ENCODE peak calls at places on chromosomes 2 and 18, in five cellular contexts. J is SJSA1, N is stomach, C is sciatic nerve, D is transverse colon. Q is an unnamed sample.

GRCh38 chr18:58638446-58638845 is 9.6 kb upstream of the ALPK2 start:
- DNase-seq in D (no peak), J (no peak), N (no peak), C (no peak), Q (no peak)

GRCh38 chr2:222946700-222947278 is 86.0 kb downstream of the ACSL3 start:
- DNase-seq in C (no peak), N (no peak), D (no peak), J (peak), Q (no peak)

GRCh38 chr2:150528861-150529801 is 41.7 kb upstream of the RND3 start:
- DNase-seq in J (peak), C (no peak), N (no peak), D (no peak), Q (no peak)

GRCh38 chr18:63881851-63882250 is 5.7 kb upstream of the SERPINB2 start:
- DNase-seq in J (peak), D (no peak), N (no peak), C (no peak), Q (no peak)

GRCh38 chr2:158251356-158251755 is 149.7 kb downstream of the UPP2 start:
- DNase-seq in D (no peak), C (no peak), J (no peak), N (no peak), Q (no peak)

GRCh38 chr2:99900589-99900988 is 241.8 kb downstream of the AFF3 start:
- DNase-seq in D (no peak), C (no peak), J (no peak), N (no peak), Q (no peak)

GRCh38 chr2:67917332-67918054 is 145.3 kb downstream of the C1D start:
- DNase-seq in N (no peak), J (peak), C (no peak), D (no peak), Q (peak)

GRCh38 chr18:36075862-36076587 is 8.7 kb upstream of the RPRD1A start:
- DNase-seq in C (no peak), J (peak), N (no peak), D (no peak), Q (no peak)

GRCh38 chr2:10166489-10167295 is 44.2 kb downstream of the RRM2 start:
- DNase-seq in J (no peak), D (no peak), C (no peak), N (no peak), Q (no peak)

GRCh38 chr18:40235881-40236280 is 1719.2 kb upstream of the PIK3C3 start:
- DNase-seq in C (no peak), J (no peak), D (no peak), N (no peak), Q (no peak)

GRCh38 chr2:240998706-240999000 is 235 bp downstream of the SNED1 start:
- DNase-seq in D (no peak), C (no peak), J (no peak), N (no peak), Q (no peak)

GRCh38 chr2:232698552-232699091 is 1.5 kb downstream of the GIGYF2 start:
- DNase-seq in N (no peak), C (no peak), J (no peak), D (no peak), Q (no peak)

GRCh38 chr2:226892729-226893128 is 56.9 kb downstream of the RHBDD1 start:
- DNase-seq in D (no peak), C (no peak), J (no peak), N (no peak), Q (no peak)

GRCh38 chr2:147135401-147135800 is 709.4 kb upstream of the ACVR2A start:
- DNase-seq in D (no peak), C (no peak), N (no peak), J (no peak), Q (no peak)

GRCh38 chr2:45278345-45279078 is 269.3 kb upstream of the SIX2 start:
- DNase-seq in C (no peak), N (no peak), J (no peak), D (no peak), Q (no peak)

GRCh38 chr18:23114171-23114881 is 21.0 kb upstream of the CABLES1 start:
- DNase-seq in D (no peak), C (no peak), J (no peak), N (no peak), Q (no peak)

GRCh38 chr2:8268172-8268783 is 413.6 kb upstream of the ID2 start:
- DNase-seq in C (no peak), N (no peak), J (no peak), D (no peak), Q (no peak)

Q was measured in H54.